ENCODE peak calls at places on chromosome 22, in six cellular contexts. One of them, this sample, is unnamed.

GRCh38 chr22:40010752-40011145 is 16.0 kb downstream of the FAM83F start:
- DNase-seq in mammary epithelial cell: no peak
- DNase-seq in heart left ventricle: no peak
- DNase-seq in MM.1S: peak; percentile 15
- DNase-seq in hepatocyte: no peak
- DNase-seq in left lung: no peak
- DNase-seq in this sample: no peak

GRCh38 chr22:47376322-47376700 is 613.9 kb downstream of the TBC1D22A start:
- DNase-seq in hepatocyte: no peak
- DNase-seq in left lung: no peak
- DNase-seq in MM.1S: no peak
- DNase-seq in heart left ventricle: no peak
- DNase-seq in mammary epithelial cell: no peak
- DNase-seq in this sample: peak; percentile 2

GRCh38 chr22:24833881-24834495 is 28.0 kb downstream of the SGSM1 start:
- DNase-seq in hepatocyte: no peak
- DNase-seq in heart left ventricle: no peak
- DNase-seq in mammary epithelial cell: no peak
- DNase-seq in left lung: no peak
- DNase-seq in MM.1S: no peak
- DNase-seq in this sample: no peak

GRCh38 chr22:41092847-41093371 is 517 bp downstream of the EP300 start:
- DNase-seq in mammary epithelial cell: peak; percentile 44
- DNase-seq in hepatocyte: peak; percentile 40
- DNase-seq in heart left ventricle: peak; percentile 29
- DNase-seq in left lung: peak; percentile 81
- DNase-seq in MM.1S: peak; percentile 50
- DNase-seq in this sample: peak; percentile 64

GRCh38 chr22:21044931-21045584 is 688 bp upstream of the LRRC74B start:
- DNase-seq in heart left ventricle: no peak
- DNase-seq in hepatocyte: no peak
- DNase-seq in left lung: peak; percentile 51
- DNase-seq in MM.1S: no peak
- DNase-seq in mammary epithelial cell: peak; percentile 25
- DNase-seq in this sample: no peak

GRCh38 chr22:38973289-38974169 is 8.6 kb upstream of the APOBEC3B start:
- DNase-seq in heart left ventricle: no peak
- DNase-seq in mammary epithelial cell: no peak
- DNase-seq in hepatocyte: peak; percentile 65
- DNase-seq in left lung: no peak
- DNase-seq in MM.1S: peak; percentile 74
- DNase-seq in this sample: no peak

GRCh38 chr22:41446639-41447434 is at the start of gene TOB2:
- DNase-seq in MM.1S: peak; percentile 95
- DNase-seq in left lung: peak; percentile 99
- DNase-seq in hepatocyte: peak; percentile 98
- DNase-seq in heart left ventricle: peak; percentile 98
- DNase-seq in mammary epithelial cell: peak; percentile 94
- DNase-seq in this sample: peak; percentile 77

GRCh38 chr22:33180371-33180770 is 122.2 kb upstream of the SYN3 start:
- DNase-seq in left lung: no peak
- DNase-seq in hepatocyte: no peak
- DNase-seq in heart left ventricle: no peak
- DNase-seq in MM.1S: no peak
- DNase-seq in mammary epithelial cell: no peak
- DNase-seq in this sample: no peak

GRCh38 chr22:46122511-46122971 is 27.8 kb upstream of the PPARA start:
- DNase-seq in heart left ventricle: peak; percentile 73
- DNase-seq in MM.1S: peak; percentile 67
- DNase-seq in mammary epithelial cell: no peak
- DNase-seq in hepatocyte: peak; percentile 80
- DNase-seq in left lung: peak; percentile 93
- DNase-seq in this sample: no peak

GRCh38 chr22:45400046-45400445 is 13.4 kb downstream of the SMC1B start:
- DNase-seq in heart left ventricle: no peak
- DNase-seq in left lung: no peak
- DNase-seq in hepatocyte: no peak
- DNase-seq in mammary epithelial cell: peak; percentile 70
- DNase-seq in MM.1S: no peak
- DNase-seq in this sample: no peak

GRCh38 chr22:41919357-41920224 is 4.7 kb upstream of the SHISA8 start:
- DNase-seq in mammary epithelial cell: no peak
- DNase-seq in MM.1S: peak; percentile 31
- DNase-seq in hepatocyte: peak; percentile 66
- DNase-seq in heart left ventricle: peak; percentile 70
- DNase-seq in left lung: no peak
- DNase-seq in this sample: peak; percentile 72

GRCh38 chr22:47022075-47022473 is 259.6 kb downstream of the TBC1D22A start:
- DNase-seq in mammary epithelial cell: no peak
- DNase-seq in MM.1S: no peak
- DNase-seq in hepatocyte: no peak
- DNase-seq in left lung: no peak
- DNase-seq in heart left ventricle: no peak
- DNase-seq in this sample: no peak

GRCh38 chr22:23220485-23221350 is 40.4 kb downstream of the BCR start:
- DNase-seq in heart left ventricle: no peak
- DNase-seq in left lung: no peak
- DNase-seq in hepatocyte: no peak
- DNase-seq in mammary epithelial cell: peak; percentile 49
- DNase-seq in MM.1S: no peak
- DNase-seq in this sample: no peak

GRCh38 chr22:42174062-42174461 is 43.5 kb upstream of the CYP2D6 start:
- DNase-seq in MM.1S: peak; percentile 17
- DNase-seq in mammary epithelial cell: no peak
- DNase-seq in heart left ventricle: no peak
- DNase-seq in hepatocyte: no peak
- DNase-seq in left lung: no peak
- DNase-seq in this sample: no peak

GRCh38 chr22:43392385-43392989 is 19.3 kb upstream of the MPPED1 start:
- DNase-seq in left lung: no peak
- DNase-seq in MM.1S: no peak
- DNase-seq in heart left ventricle: no peak
- DNase-seq in mammary epithelial cell: no peak
- DNase-seq in hepatocyte: no peak
- DNase-seq in this sample: no peak

GRCh38 chr22:24244144-24244787 is 616 bp downstream of the GGT5 start:
- DNase-seq in hepatocyte: no peak
- DNase-seq in MM.1S: no peak
- DNase-seq in heart left ventricle: no peak
- DNase-seq in mammary epithelial cell: no peak
- DNase-seq in left lung: no peak
- DNase-seq in this sample: no peak

GRCh38 chr22:36850016-36850415 is 10.8 kb upstream of the NCF4 start:
- DNase-seq in left lung: no peak
- DNase-seq in heart left ventricle: no peak
- DNase-seq in mammary epithelial cell: no peak
- DNase-seq in hepatocyte: no peak
- DNase-seq in MM.1S: no peak
- DNase-seq in this sample: no peak

GRCh38 chr22:49291169-49291568 is 536.5 kb downstream of the BRD1 start:
- DNase-seq in heart left ventricle: peak; percentile 10
- DNase-seq in mammary epithelial cell: no peak
- DNase-seq in hepatocyte: no peak
- DNase-seq in MM.1S: no peak
- DNase-seq in left lung: no peak
- DNase-seq in this sample: peak; percentile 43

GRCh38 chr22:24697671-24698082 is 76.8 kb downstream of the PIWIL3 start:
- DNase-seq in mammary epithelial cell: no peak
- DNase-seq in MM.1S: no peak
- DNase-seq in left lung: peak; percentile 80
- DNase-seq in heart left ventricle: no peak
- DNase-seq in hepatocyte: no peak
- DNase-seq in this sample: no peak

GRCh38 chr22:47718337-47718736 is 955.9 kb downstream of the TBC1D22A start:
- DNase-seq in left lung: no peak
- DNase-seq in heart left ventricle: no peak
- DNase-seq in MM.1S: no peak
- DNase-seq in hepatocyte: no peak
- DNase-seq in mammary epithelial cell: no peak
- DNase-seq in this sample: no peak

GRCh38 chr22:40325315-40325714 is 21.0 kb upstream of the ADSL start:
- DNase-seq in mammary epithelial cell: no peak
- DNase-seq in MM.1S: no peak
- DNase-seq in hepatocyte: no peak
- DNase-seq in left lung: no peak
- DNase-seq in heart left ventricle: no peak
- DNase-seq in this sample: no peak

GRCh38 chr22:27139935-27140493 is 482.6 kb downstream of the MIAT start:
- DNase-seq in MM.1S: no peak
- DNase-seq in heart left ventricle: no peak
- DNase-seq in left lung: peak; percentile 49
- DNase-seq in mammary epithelial cell: peak; percentile 62
- DNase-seq in hepatocyte: peak; percentile 55
- DNase-seq in this sample: peak; percentile 75

GRCh38 chr22:45338795-45339194 is 29.1 kb downstream of the FAM118A start:
- DNase-seq in heart left ventricle: no peak
- DNase-seq in mammary epithelial cell: no peak
- DNase-seq in hepatocyte: no peak
- DNase-seq in MM.1S: no peak
- DNase-seq in left lung: no peak
- DNase-seq in this sample: no peak

GRCh38 chr22:32693102-32693501 is 108.4 kb upstream of the TIMP3 start:
- DNase-seq in mammary epithelial cell: peak; percentile 44
- DNase-seq in MM.1S: no peak
- DNase-seq in heart left ventricle: no peak
- DNase-seq in left lung: no peak
- DNase-seq in hepatocyte: no peak
- DNase-seq in this sample: no peak

GRCh38 chr22:17942721-17943120 is 81.6 kb downstream of the MICAL3 start:
- DNase-seq in MM.1S: no peak
- DNase-seq in mammary epithelial cell: no peak
- DNase-seq in hepatocyte: no peak
- DNase-seq in left lung: no peak
- DNase-seq in heart left ventricle: no peak
- DNase-seq in this sample: no peak

GRCh38 chr22:17944205-17944725 is 80.1 kb downstream of the MICAL3 start:
- DNase-seq in MM.1S: no peak
- DNase-seq in mammary epithelial cell: no peak
- DNase-seq in left lung: no peak
- DNase-seq in heart left ventricle: no peak
- DNase-seq in hepatocyte: no peak
- DNase-seq in this sample: no peak

GRCh38 chr22:17945156-17945850 is 79.1 kb downstream of the MICAL3 start:
- DNase-seq in hepatocyte: no peak
- DNase-seq in MM.1S: no peak
- DNase-seq in left lung: no peak
- DNase-seq in heart left ventricle: no peak
- DNase-seq in mammary epithelial cell: no peak
- DNase-seq in this sample: no peak

GRCh38 chr22:17941501-17942406 is 82.6 kb downstream of the MICAL3 start:
- DNase-seq in heart left ventricle: no peak
- DNase-seq in mammary epithelial cell: no peak
- DNase-seq in left lung: no peak
- DNase-seq in MM.1S: no peak
- DNase-seq in hepatocyte: no peak
- DNase-seq in this sample: no peak

GRCh38 chr22:17943533-17944204 is 80.7 kb downstream of the MICAL3 start:
- DNase-seq in mammary epithelial cell: no peak
- DNase-seq in heart left ventricle: no peak
- DNase-seq in left lung: no peak
- DNase-seq in MM.1S: no peak
- DNase-seq in hepatocyte: no peak
- DNase-seq in this sample: no peak
- H3K4me1 ChIP-seq in mammary epithelial cell: peaks cover 40% of the 10 kb centered on the region
- H3K4me1 ChIP-seq in heart left ventricle: peaks cover 72% of the 10 kb centered on the region
- H3K4me1 ChIP-seq in left lung: peaks cover 4% of the 10 kb centered on the region
- H3K4me1 ChIP-seq in MM.1S: peaks cover 19% of the 10 kb centered on the region
- H3K4me1 ChIP-seq in hepatocyte: peaks cover 4% of the 10 kb centered on the region
- H3K4me1 ChIP-seq in this sample: peaks cover 49% of the 10 kb centered on the region

GRCh38 chr22:35719212-35719869 is 1.7 kb downstream of the APOL5 start:
- DNase-seq in left lung: no peak
- DNase-seq in hepatocyte: no peak
- DNase-seq in MM.1S: no peak
- DNase-seq in heart left ventricle: no peak
- DNase-seq in mammary epithelial cell: no peak
- DNase-seq in this sample: no peak
- TF ChIP-seq CTCF in left lung: no peak
- TF ChIP-seq CTCF in hepatocyte: no peak
- TF ChIP-seq CTCF in MM.1S: no peak
- TF ChIP-seq CTCF in heart left ventricle: no peak
- TF ChIP-seq CTCF in mammary epithelial cell: no peak
- TF ChIP-seq CTCF in this sample: no peak

GRCh38 chr22:50600967-50601668 is 525 bp downstream of the MAPK8IP2 start:
- DNase-seq in heart left ventricle: no peak
- DNase-seq in MM.1S: no peak
- DNase-seq in hepatocyte: no peak
- DNase-seq in mammary epithelial cell: no peak
- DNase-seq in left lung: peak; percentile 76
- DNase-seq in this sample: no peak

GRCh38 chr22:50602338-50602700 is 1.7 kb downstream of the MAPK8IP2 start:
- DNase-seq in left lung: no peak
- DNase-seq in MM.1S: no peak
- DNase-seq in mammary epithelial cell: no peak
- DNase-seq in hepatocyte: no peak
- DNase-seq in heart left ventricle: no peak
- DNase-seq in this sample: no peak

GRCh38 chr22:50600541-50600940 is at the start of gene MAPK8IP2:
- DNase-seq in heart left ventricle: no peak
- DNase-seq in left lung: peak; percentile 76
- DNase-seq in MM.1S: no peak
- DNase-seq in hepatocyte: peak; percentile 45
- DNase-seq in mammary epithelial cell: no peak
- DNase-seq in this sample: no peak

GRCh38 chr22:50601669-50602337 is 1.2 kb downstream of the MAPK8IP2 start:
- DNase-seq in heart left ventricle: no peak
- DNase-seq in hepatocyte: no peak
- DNase-seq in MM.1S: no peak
- DNase-seq in mammary epithelial cell: no peak
- DNase-seq in left lung: peak; percentile 54
- DNase-seq in this sample: no peak

DNA sequence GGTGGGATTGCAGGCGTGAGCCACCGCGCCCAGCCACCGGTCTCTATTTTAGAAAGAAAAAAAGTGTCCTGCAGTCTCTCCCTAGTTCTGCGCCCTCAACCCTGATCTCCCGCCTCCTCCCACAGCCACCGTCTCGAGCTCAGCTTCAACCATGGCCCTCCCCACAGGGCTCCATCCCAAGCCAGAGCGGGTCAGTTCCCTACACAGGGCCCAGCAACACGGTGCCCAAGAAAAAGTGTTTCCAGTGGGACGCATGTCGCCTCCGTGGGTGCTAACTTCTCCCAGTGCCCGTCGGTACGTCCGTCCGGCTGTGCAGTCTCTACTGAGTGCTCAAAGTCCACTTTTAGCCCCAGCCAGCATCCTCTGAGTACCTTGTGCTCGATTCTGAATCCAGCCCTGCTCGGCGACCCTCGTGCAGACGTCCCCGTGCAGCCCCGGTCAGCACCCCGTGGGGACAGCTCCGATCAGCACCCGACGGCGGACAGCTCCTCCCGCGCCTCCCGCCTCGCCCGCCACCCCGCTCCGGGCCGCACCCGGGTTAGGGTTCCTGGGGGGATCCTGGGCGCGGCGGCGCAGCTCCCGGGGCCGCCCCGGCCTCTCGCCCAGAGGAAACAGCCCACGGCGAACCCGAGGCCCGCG is 658 bp upstream of the MAPK8IP2 start:
- DNase-seq in MM.1S: peak; percentile 29
- DNase-seq in mammary epithelial cell: peak; percentile 8
- DNase-seq in heart left ventricle: peak; percentile 71
- DNase-seq in left lung: peak; percentile 87
- DNase-seq in hepatocyte: peak; percentile 79
- DNase-seq in this sample: no peak
- H3K4me3 ChIP-seq in MM.1S: no peak overlapping the region
- H3K4me3 ChIP-seq in mammary epithelial cell: peak overlapping the region; percentile 30
- H3K4me3 ChIP-seq in heart left ventricle: peak overlapping the region; percentile 34
- H3K4me3 ChIP-seq in left lung: peak overlapping the region; percentile 13
- H3K4me3 ChIP-seq in hepatocyte: peak overlapping the region; percentile 26
- H3K4me3 ChIP-seq in this sample: peak overlapping the region; percentile 48

GRCh38 chr22:25942989-25943411 is 201.0 kb downstream of the MYO18B start:
- DNase-seq in left lung: no peak
- DNase-seq in heart left ventricle: peak; percentile 58
- DNase-seq in MM.1S: no peak
- DNase-seq in mammary epithelial cell: no peak
- DNase-seq in hepatocyte: peak; percentile 11
- DNase-seq in this sample: no peak
- H3K4me1 ChIP-seq in left lung: no peaks in the 10 kb centered on the region
- H3K4me1 ChIP-seq in heart left ventricle: peaks cover 16% of the 10 kb centered on the region
- H3K4me1 ChIP-seq in MM.1S: no peaks in the 10 kb centered on the region
- H3K4me1 ChIP-seq in mammary epithelial cell: no peaks in the 10 kb centered on the region
- H3K4me1 ChIP-seq in hepatocyte: no peaks in the 10 kb centered on the region
- H3K4me1 ChIP-seq in this sample: no peaks in the 10 kb centered on the region

This sample was measured in ascending aorta.